ENCODE peak calls at places on chromosomes 2 and 18, in six cellular contexts. W is GM23248, O is ovary, S is SJSA1, K is kidney, M is colonic mucosa. Y is an unnamed sample.
A peak's percentile ranks its signal among the peaks of the same experiment; 100 is the strongest.

GRCh38 chr2:58899692-58900091 is 658.6 kb upstream of the FANCL start:
- DNase-seq in M (no peak), S (no peak), K (no peak), W (peak; percentile 79), O (no peak), Y (no peak)

GRCh38 chr2:163343316-163343715 is 392.5 kb downstream of the FIGN start:
- DNase-seq in O (no peak), M (no peak), K (no peak), W (no peak), S (no peak), Y (no peak)

GRCh38 chr2:152042636-152043615 is 55.9 kb downstream of the CACNB4 start:
- DNase-seq in M (no peak), K (no peak), S (no peak), W (no peak), O (no peak), Y (peak; percentile 77)

GRCh38 chr18:44912740-44913478 is 232.2 kb downstream of the SETBP1 start:
- DNase-seq in O (no peak), M (no peak), W (no peak), S (no peak), K (peak; percentile 34), Y (no peak)

GRCh38 chr2:56630286-56630685 is 446.5 kb downstream of the CCDC85A start:
- DNase-seq in O (no peak), S (no peak), M (no peak), K (no peak), W (no peak), Y (no peak)

GRCh38 chr2:165743442-165743841 is 50.6 kb downstream of the GALNT3 start:
- DNase-seq in K (no peak), O (no peak), W (no peak), S (no peak), M (no peak), Y (no peak)

GRCh38 chr2:99337931-99338580 is 867 bp downstream of the EIF5B start:
- DNase-seq in M (no peak), W (peak; percentile 45), K (no peak), O (no peak), S (no peak), Y (no peak)

GRCh38 chr2:70552501-70553333 is 909 bp downstream of the TGFA start:
- DNase-seq in M (peak; percentile 38), K (no peak), S (no peak), O (no peak), W (peak; percentile 45), Y (no peak)

GRCh38 chr2:34519659-34520058 is 920.6 kb upstream of the FAM98A start:
- DNase-seq in M (no peak), K (no peak), S (no peak), O (no peak), W (no peak), Y (no peak)

GRCh38 chr2:128504242-128505149 is 185.8 kb upstream of the HS6ST1 start:
- DNase-seq in S (peak; percentile 36), O (no peak), W (no peak), K (no peak), M (no peak), Y (peak; percentile 4)

GRCh38 chr2:197908940-197909339 is 104.5 kb downstream of the PLCL1 start:
- DNase-seq in S (no peak), M (no peak), O (no peak), W (peak; percentile 36), K (no peak), Y (no peak)

GRCh38 chr18:70271742-70272141 is 17.1 kb upstream of the SOCS6 start:
- DNase-seq in W (no peak), S (no peak), O (no peak), K (no peak), M (no peak), Y (no peak)

GRCh38 chr2:69119104-69119503 is 106.1 kb downstream of the ANTXR1 start:
- DNase-seq in M (no peak), K (no peak), O (no peak), S (peak; percentile 49), W (no peak), Y (no peak)

GRCh38 chr2:59449264-59449663 is 1104.2 kb downstream of the BCL11A start:
- DNase-seq in M (no peak), S (no peak), W (no peak), O (no peak), K (no peak), Y (no peak)

GRCh38 chr2:240431276-240431662 is 4.2 kb upstream of the GPC1 start:
- DNase-seq in W (no peak), O (peak; percentile 17), M (no peak), S (peak; percentile 41), K (peak; percentile 56), Y (peak; percentile 11)

GRCh38 chr2:158795110-158795924 is at the start of gene DAPL1:
- DNase-seq in O (no peak), K (no peak), M (no peak), W (no peak), S (no peak), Y (no peak)

GRCh38 chr2:240970816-240971215 is 27.6 kb upstream of the SNED1 start:
- DNase-seq in W (no peak), O (peak; percentile 15), K (peak; percentile 66), M (no peak), S (no peak), Y (no peak)

GRCh38 chr2:82501217-82501616 is 1957.9 kb downstream of the SUCLG1 start:
- DNase-seq in O (no peak), S (no peak), K (no peak), W (no peak), M (no peak), Y (no peak)

GRCh38 chr2:69054431-69054830 is 41.5 kb downstream of the ANTXR1 start:
- DNase-seq in M (no peak), K (no peak), O (no peak), S (no peak), W (peak; percentile 38), Y (no peak)

GRCh38 chr2:126771501-126772195 is 115.7 kb downstream of the GYPC start:
- DNase-seq in W (no peak), M (no peak), K (no peak), S (no peak), O (no peak), Y (no peak)

GRCh38 chr2:153864022-153864421 is 7.7 kb upstream of the GALNT13 start:
- DNase-seq in K (no peak), S (no peak), W (no peak), M (no peak), O (no peak), Y (no peak)

GRCh38 chr18:45102863-45103262 is 422.2 kb downstream of the SETBP1 start:
- DNase-seq in K (no peak), O (no peak), M (no peak), W (no peak), S (no peak), Y (no peak)

DNA sequence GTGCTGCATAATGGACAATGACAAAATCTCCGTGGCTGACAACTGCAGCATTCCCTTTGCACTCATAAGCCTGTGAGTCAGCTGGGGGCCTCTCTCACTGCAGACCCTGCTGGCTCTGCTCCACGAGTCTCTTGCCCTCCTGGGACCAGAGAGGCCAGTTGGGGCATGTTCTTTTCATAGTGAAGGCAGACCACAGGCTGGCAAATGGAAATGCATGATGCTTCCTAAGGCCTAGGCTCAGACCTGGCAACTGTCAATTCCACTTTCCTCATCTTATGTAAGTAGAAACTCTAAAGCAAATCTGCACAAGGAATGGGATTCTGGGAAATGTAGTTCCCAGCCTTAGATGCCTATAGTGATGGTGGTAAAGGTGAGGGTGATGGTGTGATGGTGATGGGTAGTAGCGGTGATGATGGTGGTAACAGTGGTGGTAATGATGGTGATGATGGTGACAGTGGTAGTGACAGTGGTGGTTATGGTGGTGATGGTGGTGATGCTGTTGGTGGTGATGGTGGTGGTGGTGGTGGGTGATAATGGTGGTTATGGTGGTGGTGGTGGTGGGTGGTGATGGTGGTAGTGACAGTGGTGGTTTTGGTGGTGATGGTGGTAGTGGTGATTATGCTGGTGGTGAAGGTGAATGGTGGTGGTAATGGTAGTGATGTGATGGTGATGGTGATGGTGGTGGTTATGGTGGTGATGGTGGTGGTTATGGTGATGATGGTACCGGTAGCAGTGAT is 185.8 kb upstream of the ARL4C start:
- DNase-seq in W (peak; percentile 17), O (no peak), K (no peak), M (no peak), S (no peak), Y (no peak)
- H3K27ac ChIP-seq in W (no peak overlapping the region), O (no peak overlapping the region), K (no peak overlapping the region), M (no peak overlapping the region), S (no peak overlapping the region), Y (no peak overlapping the region)

DNA sequence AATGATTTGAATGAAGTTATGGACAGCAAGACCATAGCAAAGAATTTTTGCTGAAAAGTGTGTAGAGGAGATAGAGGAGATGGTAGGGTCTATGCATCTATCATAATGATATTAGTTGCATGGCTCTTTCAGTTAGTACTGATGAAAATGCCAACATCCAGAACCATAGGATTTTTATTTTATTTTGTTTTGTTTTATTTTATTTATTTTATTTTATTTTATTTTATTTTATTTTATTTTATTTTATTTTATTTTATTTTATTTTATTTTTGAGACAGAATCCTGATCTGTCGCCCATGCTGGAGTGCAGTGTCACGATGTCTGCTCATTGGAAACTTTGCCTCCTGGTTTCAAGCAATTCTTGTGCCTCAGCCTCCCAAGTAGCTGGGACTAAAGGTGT is 1021.1 kb upstream of the ZEB2 start:
- DNase-seq in W (no peak), M (no peak), O (no peak), K (no peak), S (no peak), Y (no peak)
- H3K4me3 ChIP-seq in W (no peak overlapping the region), M (no peak overlapping the region), O (no peak overlapping the region), K (no peak overlapping the region), S (no peak overlapping the region), Y (no peak overlapping the region)

DNA sequence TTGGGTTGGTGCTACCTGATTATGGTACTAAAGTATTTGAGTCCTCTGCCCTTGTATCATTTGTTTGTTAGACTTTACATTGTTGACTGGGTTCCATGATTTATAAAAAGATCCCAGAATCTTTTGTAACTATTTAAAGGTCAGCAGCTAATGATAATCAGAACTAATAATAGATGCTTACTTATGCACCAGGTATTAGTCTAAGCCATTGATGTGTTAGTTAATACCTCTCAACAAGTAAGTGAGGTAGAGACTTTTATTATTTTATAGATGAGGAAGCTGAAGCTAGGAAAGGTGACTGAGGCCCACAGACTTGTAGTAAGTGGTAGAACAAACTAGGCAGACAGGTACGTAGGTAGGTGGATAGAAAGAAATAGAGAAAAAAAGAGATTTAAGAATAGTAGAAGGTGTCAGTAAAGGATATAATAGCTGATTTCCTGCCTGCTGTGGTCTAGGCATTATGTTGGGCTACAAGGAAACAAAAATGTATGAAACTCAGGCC is 68.1 kb downstream of the CRIM1 start:
- DNase-seq in S (no peak), M (no peak), W (no peak), O (no peak), K (no peak), Y (no peak)
- H3K4me1 ChIP-seq in S (peaks cover 2% of the 10 kb centered on the region), M (no peaks in the 10 kb centered on the region), W (peaks cover 51% of the 10 kb centered on the region), O (peaks cover 7% of the 10 kb centered on the region), K (peaks cover 13% of the 10 kb centered on the region), Y (no peaks in the 10 kb centered on the region)

DNA sequence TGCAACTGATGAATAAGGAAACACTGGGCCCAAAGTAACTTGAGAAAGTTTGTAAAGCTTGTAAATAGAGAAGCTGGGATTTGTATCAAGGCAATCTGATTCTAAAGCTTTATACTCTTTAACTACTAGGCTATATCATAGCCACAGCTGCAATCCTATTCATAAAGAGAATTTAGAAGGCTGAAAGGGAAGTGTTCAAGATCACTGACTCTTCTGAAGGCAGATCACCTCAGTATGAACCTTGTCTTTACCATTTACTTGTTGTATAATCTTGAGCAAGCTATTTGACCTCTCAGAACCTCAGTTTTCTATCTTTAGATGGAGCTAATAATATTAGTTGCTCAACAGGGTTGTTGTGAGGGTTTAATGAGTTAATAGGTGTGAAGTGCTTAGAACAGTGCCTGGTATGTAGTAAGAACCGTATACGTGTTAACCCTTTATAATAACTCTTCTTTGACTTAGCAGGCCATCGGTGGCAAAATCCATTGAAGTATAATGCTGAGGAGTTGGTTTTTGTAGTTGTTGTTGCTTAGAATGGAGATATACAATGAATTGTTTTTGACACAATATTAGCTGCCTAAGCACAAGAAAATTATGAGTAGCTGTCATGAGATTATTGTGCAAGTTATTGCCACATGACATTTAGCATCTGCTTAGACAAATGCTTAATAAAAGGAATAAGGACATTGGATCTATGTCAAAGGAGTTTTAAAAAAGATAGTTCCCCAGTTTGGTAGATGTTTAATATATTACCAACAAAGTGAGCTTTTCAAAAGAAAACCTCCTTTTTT is 60.1 kb downstream of the ABCB11 start:
- DNase-seq in O (no peak), W (no peak), K (no peak), S (no peak), M (no peak), Y (no peak)
- H3K27ac ChIP-seq in O (no peak overlapping the region), W (no peak overlapping the region), K (no peak overlapping the region), S (no peak overlapping the region), M (no peak overlapping the region), Y (no peak overlapping the region)